ENCODE peak calls at places on chromosomes 4 and X, in seven cellular contexts. M is H1, W is mesendoderm, L is IMR-90, Q is trophoblast cell, I is neuronal stem cell, X is mesenchymal stem cell. R is an unnamed sample.

GRCh38 chr4:125719987-125720386 is 405.2 kb downstream of the FAT4 start:
- DNase-seq in M (no peak), L (peak), Q (no peak), W (peak), I (no peak), X (peak), R (no peak)

GRCh38 chr4:169611157-169611556 is 1.2 kb downstream of the NEK1 start:
- DNase-seq in I (no peak), W (no peak), Q (no peak), L (no peak), X (no peak), M (no peak), R (no peak)

GRCh38 chr4:105548483-105548882 is 3.9 kb upstream of the ARHGEF38 start:
- DNase-seq in I (no peak), X (peak), L (no peak), W (no peak), M (no peak), Q (no peak), R (no peak)

GRCh38 chr4:76882630-76883029 is 15.3 kb downstream of the SOWAHB start:
- DNase-seq in W (no peak), I (no peak), M (no peak), Q (peak), L (no peak), X (no peak), R (no peak)

GRCh38 chr4:46404961-46405360 is 15.0 kb upstream of the GABRA2 start:
- DNase-seq in W (peak), L (peak), M (peak), Q (no peak), X (peak), I (no peak), R (peak)

GRCh38 chrX:138519296-138519695 is 192.2 kb downstream of the FGF13 start:
- DNase-seq in X (no peak), W (peak), Q (no peak), I (peak), L (no peak), M (no peak), R (no peak)

GRCh38 chr4:108172780-108173598 is 4.3 kb upstream of the LEF1 start:
- DNase-seq in W (peak), M (peak), X (peak), L (no peak), I (peak), Q (no peak), R (peak)

GRCh38 chrX:39167791-39168190 is 366.5 kb downstream of the MID1IP1 start:
- DNase-seq in I (no peak), Q (no peak), L (no peak), M (no peak), X (no peak), W (no peak), R (no peak)

GRCh38 chrX:153724252-153725038 is at the start of the genes ABCD1 and BCAP31:
- DNase-seq in M (peak), W (peak), L (peak), X (peak), I (peak), Q (peak), R (peak)

GRCh38 chr4:177879851-177880250 is 437.6 kb upstream of the AGA start:
- DNase-seq in Q (no peak), M (peak), L (no peak), X (no peak), W (peak), I (no peak), R (peak)

GRCh38 chrX:120664081-120664480 is 34.2 kb upstream of the C1GALT1C1 start:
- DNase-seq in M (no peak), X (peak), W (peak), Q (no peak), I (no peak), L (peak), R (no peak)

GRCh38 chrX:149374751-149375150 is 130.4 kb downstream of the IDS start:
- DNase-seq in X (peak), I (no peak), Q (no peak), L (no peak), M (no peak), W (no peak), R (no peak)

GRCh38 chr4:6009452-6009851 is 8.8 kb downstream of the C4orf50 start:
- DNase-seq in I (no peak), L (no peak), X (no peak), M (no peak), W (no peak), Q (no peak), R (no peak)

GRCh38 chr4:6005175-6005574 is 13.1 kb downstream of the C4orf50 start:
- DNase-seq in X (no peak), I (no peak), M (no peak), Q (no peak), L (no peak), W (no peak), R (no peak)

GRCh38 chr4:6010789-6011188 is 7.4 kb downstream of the C4orf50 start:
- DNase-seq in I (no peak), M (no peak), X (no peak), W (no peak), L (no peak), Q (no peak), R (no peak)

GRCh38 chr4:6008766-6009385 is 9.4 kb downstream of the C4orf50 start:
- DNase-seq in M (no peak), I (no peak), L (no peak), W (no peak), X (no peak), Q (no peak), R (no peak)

DNA sequence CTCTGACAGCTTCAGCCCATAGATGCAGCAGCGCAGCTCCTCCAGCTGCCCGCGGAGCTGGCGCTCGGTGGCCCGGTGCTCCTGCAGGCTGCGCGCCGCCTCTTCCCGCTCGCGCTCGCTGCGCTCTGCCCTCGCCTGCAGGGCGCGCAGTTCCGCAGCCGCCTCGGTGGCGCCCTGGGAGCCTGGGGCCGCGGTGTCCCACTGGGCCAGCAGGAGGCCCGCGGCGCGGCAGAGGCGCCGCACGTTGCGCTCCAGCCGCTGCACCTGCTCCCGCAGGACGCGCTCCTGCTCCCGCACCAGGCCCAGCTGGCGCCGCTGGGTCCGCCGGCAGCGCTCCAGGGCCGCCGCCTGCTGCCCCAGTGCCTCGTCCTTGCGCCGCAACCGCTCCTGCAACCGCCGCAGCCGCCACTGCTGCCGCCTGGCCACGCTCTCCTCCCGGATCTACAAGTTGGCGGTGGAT is 10.1 kb downstream of the C4orf50 start:
- DNase-seq in L (no peak), W (peak), M (peak), X (no peak), Q (no peak), I (no peak), R (peak)
- H2AK5ac ChIP-seq in L (no peak), W (no peak), M (no peak), X (no peak), Q (no peak), I (no peak), R (no peak)

GRCh38 chrX:40661489-40661888 is 14.1 kb upstream of the CXorf38 start:
- DNase-seq in L (no peak), W (no peak), M (no peak), I (no peak), X (no peak), Q (no peak), R (no peak)
- H2AK5ac ChIP-seq in L (no peak), W (no peak), M (no peak), I (no peak), X (no peak), Q (no peak), R (no peak)

GRCh38 chr4:183253451-183253850 is 66.6 kb downstream of the CLDN22 start:
- DNase-seq in Q (no peak), X (no peak), W (no peak), I (no peak), L (no peak), M (no peak), R (no peak)

GRCh38 chr4:183254162-183254561 is 65.9 kb downstream of the CLDN22 start:
- DNase-seq in M (no peak), X (no peak), Q (no peak), W (no peak), L (no peak), I (no peak), R (no peak)

GRCh38 chr4:183250831-183251230 is 69.2 kb downstream of the CLDN22 start:
- DNase-seq in M (no peak), W (no peak), Q (no peak), I (no peak), X (no peak), L (no peak), R (no peak)

GRCh38 chr4:183252959-183253358 is 67.1 kb downstream of the CLDN22 start:
- DNase-seq in M (no peak), Q (no peak), W (no peak), L (no peak), X (no peak), I (no peak), R (no peak)

DNA sequence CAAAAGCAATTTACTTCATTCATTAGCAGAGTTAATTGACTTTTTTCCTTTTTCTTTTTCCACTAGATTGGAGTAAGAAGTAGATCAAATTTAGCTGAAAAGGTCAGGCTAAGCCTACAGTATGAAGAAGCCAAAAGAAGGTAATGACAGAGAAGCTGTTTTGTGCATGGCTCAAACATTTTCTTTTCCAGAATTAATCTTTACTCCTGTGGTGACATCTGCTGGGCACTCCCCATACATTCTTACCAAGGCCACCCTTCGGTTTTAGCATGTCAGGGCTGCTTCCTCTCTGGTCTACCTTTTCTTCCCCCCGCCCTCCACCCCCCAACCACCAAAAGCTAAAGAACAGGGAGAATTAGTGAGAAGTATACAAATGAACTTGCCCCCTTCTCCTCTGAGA is 70.2 kb downstream of the CLDN22 start:
- DNase-seq in M (no peak), X (peak), L (peak), I (no peak), W (peak), Q (no peak), R (no peak)
- H2AK5ac ChIP-seq in M (no peak), X (no peak), L (no peak), I (no peak), W (no peak), Q (no peak), R (no peak)

GRCh38 chrX:26590849-26591248 is 374.9 kb downstream of the MAGEB5 start:
- DNase-seq in Q (no peak), I (no peak), W (no peak), L (no peak), M (no peak), X (no peak), R (no peak)
- H2AK5ac ChIP-seq in Q (no peak), I (no peak), W (no peak), L (no peak), M (no peak), X (no peak), R (no peak)